ENCODE peak calls at places on chromosomes 6 and 20, in four cellular contexts. J, F, K and C are unnamed samples.

GRCh38 chr6:158869010-158869603 is 49.9 kb upstream of the EZR start:
- DNase-seq in J (no peak), F (no peak), K (peak; percentile 53), C (no peak)

GRCh38 chr20:21508230-21509078 is 5.4 kb downstream of the NKX2-2 start:
- DNase-seq in J (no peak), F (no peak), K (no peak), C (no peak)

GRCh38 chr6:71468841-71469750 is 180.5 kb downstream of the OGFRL1 start:
- DNase-seq in J (peak; percentile 95), F (no peak), K (no peak), C (no peak)

GRCh38 chr6:2155206-2155605 is 90.2 kb downstream of the GMDS start:
- DNase-seq in J (no peak), F (no peak), K (no peak), C (peak; percentile 10)

GRCh38 chr20:62193079-62194025 is 10.5 kb downstream of the MTG2 start:
- DNase-seq in J (no peak), F (no peak), K (no peak), C (no peak)

GRCh38 chr20:53773792-53774371 is 180.2 kb upstream of the ZNF217 start:
- DNase-seq in J (peak; percentile 97), F (no peak), K (no peak), C (peak; percentile 51)

GRCh38 chr20:9594284-9594875 is 80.0 kb downstream of the LAMP5 start:
- DNase-seq in J (no peak), F (no peak), K (no peak), C (peak; percentile 56)

GRCh38 chr20:19271879-19272651 is 59.6 kb downstream of the SLC24A3 start:
- DNase-seq in J (no peak), F (no peak), K (no peak), C (no peak)

GRCh38 chr6:54771968-54772367 is 74.6 kb upstream of the FAM83B start:
- DNase-seq in J (no peak), F (no peak), K (no peak), C (no peak)
- TF ChIP-seq CTCF in J (no peak), F (no peak), K (no peak), C (no peak)

GRCh38 chr20:10674684-10675455 is 1.1 kb upstream of the JAG1 start:
- DNase-seq in J (peak; percentile 66), F (peak; percentile 42), K (no peak), C (peak; percentile 83)
- TF ChIP-seq FOS in J (no peak), F (no peak), K (no peak), C (no peak)

GRCh38 chr6:144657691-144658090 is 372.6 kb downstream of the UTRN start:
- DNase-seq in J (no peak), F (no peak), K (no peak), C (no peak)
- H3K4me2 ChIP-seq in J (no peak overlapping the region), F (no peak overlapping the region), K (no peak overlapping the region), C (no peak overlapping the region)

GRCh38 chr6:170221052-170221752 is 69.7 kb downstream of the DLL1 start:
- DNase-seq in J (no peak), F (no peak), K (no peak), C (no peak)

GRCh38 chr6:170224694-170225660 is 65.9 kb downstream of the DLL1 start:
- DNase-seq in J (peak; percentile 44), F (no peak), K (no peak), C (no peak)

GRCh38 chr6:170223718-170224693 is 66.9 kb downstream of the DLL1 start:
- DNase-seq in J (no peak), F (no peak), K (no peak), C (no peak)

GRCh38 chr6:170221753-170222400 is 69.0 kb downstream of the DLL1 start:
- DNase-seq in J (no peak), F (no peak), K (no peak), C (no peak)

DNA sequence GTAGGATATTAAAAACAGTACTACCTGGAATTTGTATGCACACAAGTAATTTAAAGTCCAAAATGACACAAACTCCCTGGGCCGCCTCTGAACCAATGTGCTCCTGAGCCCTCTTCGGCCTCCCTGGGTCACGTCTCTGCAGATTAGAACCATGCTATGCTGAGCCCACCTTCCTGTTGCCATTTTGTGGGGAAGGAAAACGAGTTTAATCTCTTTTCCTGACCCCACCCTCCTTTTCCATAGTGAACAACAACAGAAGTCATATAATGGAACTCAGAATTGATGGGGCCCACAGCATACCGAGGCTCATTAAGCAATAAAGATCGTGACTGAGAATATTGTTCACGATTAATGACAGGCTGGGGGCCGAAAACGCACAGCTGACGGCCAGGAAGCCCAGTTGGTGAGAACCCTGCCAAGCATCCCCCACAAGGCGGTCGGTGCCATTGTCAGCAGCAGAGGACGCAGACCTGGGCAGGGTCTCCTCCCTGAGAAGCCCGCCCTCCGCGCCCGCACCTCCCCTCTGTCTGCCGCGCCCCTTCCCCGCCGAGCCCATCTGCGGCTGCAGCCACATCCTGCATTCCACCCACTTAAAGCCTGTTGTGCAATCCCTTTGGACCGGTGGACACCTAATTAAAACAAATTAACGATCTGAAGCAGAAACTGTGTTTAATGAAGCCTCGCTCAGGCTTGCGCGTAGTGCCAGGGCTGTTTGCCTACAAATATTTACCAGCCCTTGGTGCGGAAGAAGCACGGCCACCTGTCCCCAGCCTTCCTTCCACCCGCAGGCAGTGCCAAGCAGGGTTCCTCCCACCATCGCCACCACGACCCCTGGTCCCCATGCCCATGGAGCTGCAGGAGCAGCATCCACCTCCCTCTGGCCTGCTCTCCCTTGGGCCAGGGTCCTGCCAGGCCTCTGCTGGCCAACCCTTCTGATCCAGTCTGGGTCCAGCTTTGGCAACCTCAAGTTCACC is 68.1 kb downstream of the DLL1 start:
- DNase-seq in J (no peak), F (no peak), K (no peak), C (no peak)
- TF ChIP-seq CTCF in J (no peak), F (no peak), K (no peak), C (no peak)

DNA sequence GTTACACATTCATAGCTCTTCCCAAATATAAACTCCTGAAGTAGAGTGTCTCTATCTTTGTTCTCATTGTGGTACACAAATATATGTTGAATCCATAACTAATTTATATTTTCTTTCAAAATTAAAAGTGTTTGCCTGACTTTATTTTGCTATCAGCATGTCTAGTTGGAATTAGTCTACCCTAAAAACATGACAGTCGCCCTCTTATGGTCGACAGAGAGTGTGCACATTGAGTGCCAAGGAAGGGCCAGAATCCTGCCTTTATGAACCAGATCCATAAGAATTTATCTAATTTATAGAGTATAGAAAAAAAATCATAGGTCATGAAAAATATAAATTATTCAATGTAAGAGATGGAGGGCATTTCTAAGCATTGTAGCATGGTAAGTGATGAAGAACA is 12.3 kb upstream of the DEFB112 start:
- DNase-seq in J (peak; percentile 0), F (peak; percentile 27), K (no peak), C (no peak)
- TF ChIP-seq FOS in J (no peak), F (no peak), K (no peak), C (no peak)